ENCODE peak calls at places on chromosomes 13 and 19, in five cellular contexts. One of them, this sample, is unnamed.

GRCh38 chr13:58018865-58019264 is 387.3 kb downstream of the PCDH17 start:
- DNase-seq in GM12878: no peak
- DNase-seq in HepG2: no peak
- DNase-seq in K562: no peak
- DNase-seq in SK-N-SH: no peak
- DNase-seq in this sample: no peak

GRCh38 chr13:39461685-39462266 is 141.2 kb downstream of the LHFPL6 start:
- DNase-seq in GM12878: no peak
- DNase-seq in HepG2: no peak
- DNase-seq in SK-N-SH: no peak
- DNase-seq in K562: no peak
- DNase-seq in this sample: no peak

GRCh38 chr19:43406297-43406696 is 8.4 kb upstream of the TEX101 start:
- DNase-seq in HepG2: no peak
- DNase-seq in SK-N-SH: no peak
- DNase-seq in GM12878: no peak
- DNase-seq in K562: no peak
- DNase-seq in this sample: no peak

GRCh38 chr13:105908581-105908980 is 626.9 kb downstream of the EFNB2 start:
- DNase-seq in GM12878: no peak
- DNase-seq in K562: no peak
- DNase-seq in HepG2: no peak
- DNase-seq in SK-N-SH: no peak
- DNase-seq in this sample: no peak

GRCh38 chr19:9009935-9010651 is at the start of gene MUC16:
- DNase-seq in GM12878: no peak
- DNase-seq in SK-N-SH: no peak
- DNase-seq in HepG2: no peak
- DNase-seq in K562: no peak
- DNase-seq in this sample: no peak

GRCh38 chr19:46704379-46705076 is 12.4 kb downstream of the PRKD2 start:
- DNase-seq in GM12878: no peak
- DNase-seq in K562: peak; percentile 84
- DNase-seq in SK-N-SH: peak; percentile 83
- DNase-seq in HepG2: peak; percentile 29
- DNase-seq in this sample: peak; percentile 78

GRCh38 chr13:95258619-95259194 is 42.5 kb downstream of the ABCC4 start:
- DNase-seq in GM12878: no peak
- DNase-seq in HepG2: peak; percentile 81
- DNase-seq in SK-N-SH: no peak
- DNase-seq in K562: no peak
- DNase-seq in this sample: no peak

GRCh38 chr19:50419022-50419579 is 363 bp downstream of the SPIB start:
- DNase-seq in SK-N-SH: no peak
- DNase-seq in GM12878: no peak
- DNase-seq in K562: no peak
- DNase-seq in HepG2: no peak
- DNase-seq in this sample: no peak

GRCh38 chr13:111542530-111543341 is 222.3 kb downstream of the TEX29 start:
- DNase-seq in HepG2: no peak
- DNase-seq in K562: no peak
- DNase-seq in GM12878: no peak
- DNase-seq in SK-N-SH: no peak
- DNase-seq in this sample: no peak

GRCh38 chr13:25990801-25991200 is 61.0 kb downstream of the SHISA2 start:
- DNase-seq in HepG2: no peak
- DNase-seq in K562: no peak
- DNase-seq in SK-N-SH: no peak
- DNase-seq in GM12878: no peak
- DNase-seq in this sample: no peak

GRCh38 chr19:45790942-45791341 is 1.7 kb downstream of the DMWD start:
- DNase-seq in GM12878: no peak
- DNase-seq in HepG2: no peak
- DNase-seq in SK-N-SH: no peak
- DNase-seq in K562: no peak
- DNase-seq in this sample: peak; percentile 62

GRCh38 chr13:23433171-23434153 is at the start of gene SACS:
- DNase-seq in K562: no peak
- DNase-seq in GM12878: no peak
- DNase-seq in SK-N-SH: peak; percentile 81
- DNase-seq in HepG2: no peak
- DNase-seq in this sample: no peak

GRCh38 chr19:39430675-39431593 is 4.8 kb downstream of the RPS16 start:
- DNase-seq in HepG2: peak; percentile 71
- DNase-seq in SK-N-SH: no peak
- DNase-seq in GM12878: no peak
- DNase-seq in K562: peak; percentile 81
- DNase-seq in this sample: peak; percentile 90

GRCh38 chr13:100269837-100270236 is 180.9 kb downstream of the PCCA start:
- DNase-seq in K562: no peak
- DNase-seq in SK-N-SH: no peak
- DNase-seq in GM12878: no peak
- DNase-seq in HepG2: no peak
- DNase-seq in this sample: peak; percentile 6

GRCh38 chr19:19659646-19660245 is 3.7 kb downstream of the ATP13A1 start:
- DNase-seq in SK-N-SH: no peak
- DNase-seq in K562: no peak
- DNase-seq in GM12878: no peak
- DNase-seq in HepG2: no peak
- DNase-seq in this sample: no peak

GRCh38 chr19:43532571-43532961 is 422 bp upstream of the ZNF575 start:
- DNase-seq in K562: no peak
- DNase-seq in SK-N-SH: peak; percentile 59
- DNase-seq in GM12878: no peak
- DNase-seq in HepG2: no peak
- DNase-seq in this sample: no peak

GRCh38 chr13:36430247-36431203 is 1.8 kb upstream of the CCNA1 start:
- DNase-seq in HepG2: no peak
- DNase-seq in K562: no peak
- DNase-seq in GM12878: no peak
- DNase-seq in SK-N-SH: peak; percentile 11
- DNase-seq in this sample: no peak

GRCh38 chr13:43405457-43405856 is 381.3 kb downstream of the ENOX1 start:
- DNase-seq in K562: no peak
- DNase-seq in HepG2: no peak
- DNase-seq in GM12878: no peak
- DNase-seq in SK-N-SH: no peak
- DNase-seq in this sample: no peak

GRCh38 chr13:111121421-111121820 is 6.3 kb downstream of the ARHGEF7 start:
- DNase-seq in GM12878: no peak
- DNase-seq in K562: no peak
- DNase-seq in SK-N-SH: no peak
- DNase-seq in HepG2: no peak
- DNase-seq in this sample: no peak

GRCh38 chr19:17606786-17607185 is 51.3 kb downstream of the COLGALT1 start:
- DNase-seq in HepG2: no peak
- DNase-seq in K562: peak; percentile 41
- DNase-seq in GM12878: no peak
- DNase-seq in SK-N-SH: no peak
- DNase-seq in this sample: no peak

GRCh38 chr19:38975214-38975860 is at the start of gene FBXO17:
- DNase-seq in K562: peak; percentile 85
- DNase-seq in SK-N-SH: peak; percentile 90
- DNase-seq in HepG2: peak; percentile 47
- DNase-seq in GM12878: no peak
- DNase-seq in this sample: no peak

GRCh38 chr19:13215572-13216380 is 65.6 kb downstream of the IER2 start:
- DNase-seq in SK-N-SH: no peak
- DNase-seq in K562: no peak
- DNase-seq in GM12878: peak; percentile 28
- DNase-seq in HepG2: peak; percentile 35
- DNase-seq in this sample: no peak

GRCh38 chr19:55454787-55455243 is 6.6 kb downstream of the ISOC2 start:
- DNase-seq in SK-N-SH: peak; percentile 73
- DNase-seq in HepG2: peak; percentile 34
- DNase-seq in K562: peak; percentile 77
- DNase-seq in GM12878: no peak
- DNase-seq in this sample: no peak

GRCh38 chr13:40490086-40490723 is 176.2 kb downstream of the FOXO1 start:
- DNase-seq in GM12878: no peak
- DNase-seq in SK-N-SH: no peak
- DNase-seq in HepG2: no peak
- DNase-seq in K562: no peak
- DNase-seq in this sample: no peak

GRCh38 chr13:21671793-21672680 is 1.2 kb downstream of the FGF9 start:
- DNase-seq in K562: no peak
- DNase-seq in GM12878: no peak
- DNase-seq in SK-N-SH: peak; percentile 31
- DNase-seq in HepG2: no peak
- DNase-seq in this sample: no peak

GRCh38 chr13:59086147-59086546 is 1077.6 kb downstream of the DIAPH3 start:
- DNase-seq in K562: no peak
- DNase-seq in SK-N-SH: no peak
- DNase-seq in HepG2: no peak
- DNase-seq in GM12878: no peak
- DNase-seq in this sample: no peak

GRCh38 chr19:15195381-15195964 is 5.3 kb downstream of the NOTCH3 start:
- DNase-seq in GM12878: no peak
- DNase-seq in SK-N-SH: peak; percentile 94
- DNase-seq in HepG2: no peak
- DNase-seq in K562: no peak
- DNase-seq in this sample: no peak

GRCh38 chr13:64749301-64749700 is 2480.8 kb downstream of the PCDH9 start:
- DNase-seq in GM12878: no peak
- DNase-seq in K562: no peak
- DNase-seq in SK-N-SH: no peak
- DNase-seq in HepG2: no peak
- DNase-seq in this sample: no peak

GRCh38 chr13:109199280-109199679 is 569.9 kb downstream of the MYO16 start:
- DNase-seq in GM12878: no peak
- DNase-seq in SK-N-SH: no peak
- DNase-seq in HepG2: no peak
- DNase-seq in K562: no peak
- DNase-seq in this sample: no peak

GRCh38 chr19:35261356-35262100 is 7.2 kb upstream of the USF2 start:
- DNase-seq in SK-N-SH: no peak
- DNase-seq in HepG2: no peak
- DNase-seq in GM12878: no peak
- DNase-seq in K562: no peak
- DNase-seq in this sample: no peak

GRCh38 chr19:42122691-42123607 is 9.3 kb downstream of the POU2F2 start:
- DNase-seq in K562: no peak
- DNase-seq in GM12878: peak; percentile 68
- DNase-seq in HepG2: no peak
- DNase-seq in SK-N-SH: no peak
- DNase-seq in this sample: no peak

GRCh38 chr19:42121036-42121621 is 11.1 kb downstream of the POU2F2 start:
- DNase-seq in SK-N-SH: no peak
- DNase-seq in GM12878: no peak
- DNase-seq in K562: no peak
- DNase-seq in HepG2: no peak
- DNase-seq in this sample: no peak

GRCh38 chr19:42123765-42124164 is 8.5 kb downstream of the POU2F2 start:
- DNase-seq in SK-N-SH: no peak
- DNase-seq in K562: no peak
- DNase-seq in GM12878: no peak
- DNase-seq in HepG2: no peak
- DNase-seq in this sample: no peak

GRCh38 chr19:42120276-42121010 is 11.8 kb downstream of the POU2F2 start:
- DNase-seq in HepG2: no peak
- DNase-seq in K562: no peak
- DNase-seq in GM12878: no peak
- DNase-seq in SK-N-SH: no peak
- DNase-seq in this sample: no peak

DNA sequence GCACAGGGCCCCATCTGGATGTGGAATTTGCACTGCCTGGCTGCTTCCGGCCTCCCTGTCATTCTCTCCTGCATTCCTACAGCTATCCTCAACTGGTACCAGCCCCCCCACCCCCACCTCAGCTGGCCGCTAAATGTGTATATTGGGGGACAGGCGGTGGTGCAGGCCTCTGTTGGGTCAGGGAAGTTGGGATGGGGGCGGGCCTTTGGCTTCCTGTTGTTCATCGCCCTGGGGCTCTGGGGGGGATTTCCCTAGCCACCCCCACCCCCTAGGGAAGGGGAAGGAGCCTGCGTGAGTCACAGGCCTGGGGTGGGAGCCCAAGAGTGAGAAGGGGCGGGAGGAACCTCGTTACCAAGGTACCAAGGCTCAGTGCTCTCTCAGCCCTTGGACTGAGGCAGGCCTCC is 10.6 kb downstream of the POU2F2 start:
- DNase-seq in SK-N-SH: no peak
- DNase-seq in GM12878: peak; percentile 52
- DNase-seq in HepG2: no peak
- DNase-seq in K562: no peak
- DNase-seq in this sample: peak; percentile 70
- TF ChIP-seq GABPA in SK-N-SH: peak; percentile 32
- TF ChIP-seq GABPA in GM12878: no peak
- TF ChIP-seq GABPA in HepG2: no peak
- TF ChIP-seq GABPA in K562: no peak
- TF ChIP-seq GABPA in this sample: no peak

GRCh38 chr13:45700971-45701900 is 884 bp upstream of the CBY2 start:
- DNase-seq in HepG2: no peak
- DNase-seq in SK-N-SH: no peak
- DNase-seq in K562: no peak
- DNase-seq in GM12878: peak; percentile 93
- DNase-seq in this sample: no peak
- TF ChIP-seq GABPA in HepG2: no peak
- TF ChIP-seq GABPA in SK-N-SH: no peak
- TF ChIP-seq GABPA in K562: no peak
- TF ChIP-seq GABPA in GM12878: no peak
- TF ChIP-seq GABPA in this sample: no peak

DNA sequence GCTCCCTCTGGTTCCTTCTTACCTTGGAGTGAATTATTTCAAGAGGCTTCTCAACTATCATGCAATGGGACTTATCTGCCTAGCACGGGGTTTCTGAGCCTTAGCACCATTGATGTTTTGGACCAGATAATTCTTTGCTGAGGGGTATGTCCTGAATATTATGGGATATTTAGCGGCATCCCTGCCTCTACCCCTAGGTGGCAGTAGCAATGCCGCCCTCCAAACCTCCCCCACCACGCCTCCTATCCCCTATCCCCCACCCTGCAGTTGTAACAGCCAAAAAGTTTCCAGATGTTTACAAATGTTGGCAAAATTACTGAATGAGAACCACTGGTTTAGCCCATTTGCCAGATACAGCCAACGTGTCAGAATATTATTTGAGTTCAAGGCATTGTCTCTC is 125.5 kb downstream of the POSTN start:
- DNase-seq in GM12878: no peak
- DNase-seq in HepG2: no peak
- DNase-seq in K562: peak; percentile 8
- DNase-seq in SK-N-SH: peak; percentile 2
- DNase-seq in this sample: no peak
- TF ChIP-seq GABPA in GM12878: no peak
- TF ChIP-seq GABPA in HepG2: no peak
- TF ChIP-seq GABPA in K562: no peak
- TF ChIP-seq GABPA in SK-N-SH: no peak
- TF ChIP-seq GABPA in this sample: no peak

DNA sequence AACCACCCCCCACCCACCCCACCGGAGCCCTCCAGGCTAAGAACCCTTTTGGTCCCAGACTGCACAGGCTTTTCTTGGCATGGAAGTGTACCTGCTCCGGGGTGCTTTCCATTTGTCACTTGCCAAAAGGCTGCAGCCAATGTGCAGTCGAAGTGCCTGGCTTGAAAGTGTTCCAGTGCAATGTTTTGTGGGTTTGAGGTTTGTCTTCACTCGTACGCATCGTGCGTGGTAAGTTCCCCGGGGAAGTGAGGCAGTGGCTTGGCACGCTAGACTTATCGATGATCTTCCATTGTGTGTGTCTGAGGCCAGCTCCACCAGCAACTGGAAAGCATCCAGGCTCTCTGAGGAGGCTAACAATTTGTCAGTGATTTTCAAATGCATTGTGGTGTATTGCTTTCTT is 194.3 kb downstream of the TDRD3 start:
- DNase-seq in SK-N-SH: no peak
- DNase-seq in K562: no peak
- DNase-seq in HepG2: no peak
- DNase-seq in GM12878: no peak
- DNase-seq in this sample: peak; percentile 77
- TF ChIP-seq GABPA in SK-N-SH: no peak
- TF ChIP-seq GABPA in K562: no peak
- TF ChIP-seq GABPA in HepG2: no peak
- TF ChIP-seq GABPA in GM12878: no peak
- TF ChIP-seq GABPA in this sample: no peak

This sample was measured in HL-60.